ENCODE peak calls at places on chromosomes 3 and 15, in five cellular contexts. Q, V, P, H and I are unnamed samples.
A peak's percentile ranks its signal among the peaks of the same experiment; 100 is the strongest.

GRCh38 chr3:119346076-119346496 is 51.9 kb downstream of the ARHGAP31 start:
- DNase-seq in Q (no peak), V (no peak), P (no peak), H (no peak), I (no peak)

GRCh38 chr3:186788482-186789370 is 5.3 kb downstream of the EIF4A2 start:
- DNase-seq in Q (no peak), V (no peak), P (no peak), H (no peak), I (no peak)

GRCh38 chr3:47418167-47419082 is 37.6 kb downstream of the PTPN23 start:
- DNase-seq in Q (no peak), V (no peak), P (no peak), H (peak; percentile 29), I (no peak)

GRCh38 chr3:6779140-6779539 is 81.8 kb upstream of the GRM7 start:
- DNase-seq in Q (no peak), V (no peak), P (no peak), H (no peak), I (no peak)

GRCh38 chr3:78569820-78570219 is 1198.0 kb downstream of the ROBO1 start:
- DNase-seq in Q (no peak), V (no peak), P (no peak), H (no peak), I (no peak)

GRCh38 chr15:74793135-74794028 is 11.5 kb downstream of the CSK start:
- DNase-seq in Q (no peak), V (no peak), P (no peak), H (no peak), I (no peak)

GRCh38 chr15:79942656-79943481 is 28.1 kb downstream of the BCL2A1 start:
- DNase-seq in Q (no peak), V (no peak), P (no peak), H (no peak), I (no peak)

GRCh38 chr15:66196565-66196964 is 57.0 kb downstream of the MEGF11 start:
- DNase-seq in Q (no peak), V (no peak), P (no peak), H (no peak), I (no peak)

GRCh38 chr3:144457758-144458157 is 486.1 kb downstream of the DIPK2A start:
- DNase-seq in Q (no peak), V (no peak), P (no peak), H (no peak), I (no peak)

GRCh38 chr15:72009207-72009606 is 108.7 kb downstream of the MYO9A start:
- DNase-seq in Q (no peak), V (no peak), P (no peak), H (peak; percentile 36), I (no peak)

GRCh38 chr15:66860844-66861243 is 158.8 kb downstream of the SMAD6 start:
- DNase-seq in Q (no peak), V (no peak), P (peak; percentile 18), H (no peak), I (no peak)

GRCh38 chr15:73792429-73792828 is 39.3 kb upstream of the INSYN1 start:
- DNase-seq in Q (no peak), V (no peak), P (no peak), H (no peak), I (no peak)

GRCh38 chr15:86138798-86139197 is 59.1 kb downstream of the AGBL1 start:
- DNase-seq in Q (no peak), V (no peak), P (no peak), H (no peak), I (no peak)

GRCh38 chr3:49733551-49733950 is 9.8 kb upstream of the GMPPB start:
- DNase-seq in Q (no peak), V (no peak), P (no peak), H (no peak), I (no peak)

GRCh38 chr3:60081381-60082095 is 1031.7 kb upstream of the CFAP20DC start:
- DNase-seq in Q (no peak), V (no peak), P (no peak), H (no peak), I (no peak)
- H3K27ac ChIP-seq in Q (no peak overlapping the region), V (no peak overlapping the region), P (no peak overlapping the region), H (no peak overlapping the region), I (no peak overlapping the region)

DNA sequence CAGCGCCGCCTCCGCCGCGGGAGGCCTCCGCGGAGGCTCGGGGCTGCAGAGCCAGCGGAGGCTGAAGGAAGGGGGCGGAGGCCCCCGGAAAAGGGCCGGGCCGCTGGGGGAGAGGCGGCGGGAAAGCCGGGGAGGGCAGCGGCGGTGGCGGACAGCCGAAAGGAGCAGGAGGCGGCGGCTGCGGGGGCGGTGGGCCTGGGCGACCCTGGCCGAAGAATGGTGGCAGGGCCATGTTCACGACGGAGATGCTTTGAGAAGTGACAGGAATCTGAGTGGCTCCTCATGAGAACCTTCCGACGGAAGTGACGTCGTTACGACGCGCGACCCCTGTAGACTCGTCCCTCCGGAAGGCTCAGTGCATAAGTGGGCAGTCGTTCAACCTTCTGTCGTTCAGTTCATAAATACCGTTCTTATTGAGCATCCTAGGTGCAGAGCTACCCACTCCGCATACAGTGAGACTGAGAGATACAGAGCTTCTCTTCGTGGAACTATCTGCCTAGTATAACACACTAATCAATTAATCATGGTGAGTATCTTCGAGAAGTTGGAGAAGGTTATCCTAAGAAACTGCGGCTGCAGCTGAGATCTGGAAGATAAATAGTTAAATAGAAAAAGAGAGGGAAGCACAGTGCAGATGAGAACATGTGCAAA is at the start of gene PDCD7:
- DNase-seq in Q (peak; percentile 73), V (peak; percentile 88), P (peak; percentile 88), H (peak; percentile 80), I (peak; percentile 88)
- H3K27ac ChIP-seq in Q (peak within 1 kb of the TSS; percentile 86), V (peak within 1 kb of the TSS; percentile 91), P (peak within 1 kb of the TSS; percentile 54), H (peak within 1 kb of the TSS; percentile 74), I (peak within 1 kb of the TSS; percentile 38)

DNA sequence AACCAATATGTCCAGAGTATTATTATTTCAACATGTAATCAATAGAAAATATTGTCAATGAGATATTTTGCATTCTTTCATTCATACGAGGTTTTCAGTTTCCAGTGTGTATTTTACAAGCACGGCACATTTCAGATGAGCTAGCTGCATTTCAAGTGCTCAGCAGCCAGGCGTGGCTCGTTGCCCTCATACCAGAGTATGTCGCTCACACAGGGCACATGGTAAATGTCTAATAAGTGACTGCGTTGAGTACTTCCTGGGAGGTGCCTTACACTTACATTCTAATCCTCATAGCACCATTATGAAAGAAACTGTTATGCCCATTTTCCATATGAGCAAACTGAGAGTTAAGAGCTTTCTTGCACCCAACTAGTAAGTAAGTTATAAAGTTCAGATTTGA is 47.4 kb downstream of the TMEM266 start:
- DNase-seq in Q (no peak), V (no peak), P (no peak), H (no peak), I (no peak)
- H3K27ac ChIP-seq in Q (no peak overlapping the region), V (no peak overlapping the region), P (no peak overlapping the region), H (no peak overlapping the region), I (no peak overlapping the region)

DNA sequence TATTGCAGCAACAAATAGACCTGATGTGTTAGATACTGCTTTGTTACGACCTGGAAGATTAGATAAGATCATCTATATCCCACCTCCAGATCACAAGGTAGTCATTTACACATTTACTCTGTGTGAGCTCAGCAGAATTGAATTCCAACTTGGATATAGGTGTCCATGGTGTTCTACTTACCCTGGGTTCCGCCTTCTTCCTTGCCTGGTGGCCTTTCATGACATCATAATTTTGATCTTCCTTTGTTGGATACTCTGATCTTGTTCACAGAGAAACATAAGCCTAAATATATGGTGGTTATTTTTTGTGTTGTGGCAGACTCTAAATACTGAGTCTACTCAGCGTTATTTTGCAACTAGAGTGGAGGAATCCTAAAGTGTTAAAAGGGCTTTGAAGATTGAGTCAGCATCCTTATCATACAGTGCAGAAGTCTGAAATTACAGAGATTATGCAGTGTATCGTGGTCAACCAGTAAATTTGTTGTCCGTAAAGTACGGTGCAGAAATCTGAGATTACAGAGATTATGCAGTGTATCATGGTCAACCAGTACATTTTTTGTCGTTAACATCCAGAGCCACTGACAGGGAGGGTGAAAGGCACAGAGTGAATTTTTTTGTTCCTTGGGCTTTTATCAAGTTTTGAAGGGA is 39.1 kb upstream of the GATM start:
- DNase-seq in Q (no peak), V (no peak), P (no peak), H (no peak), I (no peak)
- H3K27ac ChIP-seq in Q (no peak overlapping the region), V (no peak overlapping the region), P (no peak overlapping the region), H (no peak overlapping the region), I (no peak overlapping the region)

DNA sequence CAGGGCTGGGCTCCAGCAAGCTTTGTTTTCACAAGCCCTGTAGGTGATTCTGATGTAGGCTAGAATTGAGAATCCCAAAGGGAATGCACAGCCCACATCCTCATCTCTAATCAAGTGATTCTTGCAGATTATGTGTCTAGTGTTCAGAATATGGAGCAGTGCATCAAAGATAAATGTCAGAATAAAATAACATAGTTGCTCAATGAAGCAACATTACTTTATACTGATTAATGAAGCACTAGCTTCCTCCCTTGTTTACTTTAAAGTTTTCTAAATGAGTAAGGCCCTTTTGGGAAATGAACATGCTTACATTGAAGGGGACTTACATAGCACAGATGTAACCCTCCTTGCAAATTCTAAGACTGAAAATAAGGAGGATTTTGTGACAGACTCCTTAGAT is 39.1 kb downstream of the NUP210 start:
- DNase-seq in Q (no peak), V (no peak), P (no peak), H (no peak), I (no peak)
- H3K27ac ChIP-seq in Q (no peak overlapping the region), V (no peak overlapping the region), P (no peak overlapping the region), H (no peak overlapping the region), I (no peak overlapping the region)

GRCh38 chr3:127002195-127003174 is 19.6 kb downstream of the PLXNA1 start:
- DNase-seq in Q (peak; percentile 74), V (peak; percentile 86), P (peak; percentile 93), H (peak; percentile 68), I (peak; percentile 33)

GRCh38 chr3:127000128-127000527 is 17.2 kb downstream of the PLXNA1 start:
- DNase-seq in Q (no peak), V (no peak), P (no peak), H (no peak), I (no peak)

GRCh38 chr3:127003175-127003555 is 20.2 kb downstream of the PLXNA1 start:
- DNase-seq in Q (no peak), V (no peak), P (no peak), H (no peak), I (no peak)

GRCh38 chr3:127000792-127001191 is 17.9 kb downstream of the PLXNA1 start:
- DNase-seq in Q (no peak), V (no peak), P (no peak), H (no peak), I (no peak)

GRCh38 chr3:127001486-127002194 is 18.7 kb downstream of the PLXNA1 start:
- DNase-seq in Q (no peak), V (no peak), P (no peak), H (no peak), I (no peak)
- H3K27ac ChIP-seq in Q (peak overlapping the region; percentile 70), V (peak overlapping the region; percentile 73), P (peak overlapping the region; percentile 79), H (peak overlapping the region; percentile 11), I (no peak overlapping the region)

DNA sequence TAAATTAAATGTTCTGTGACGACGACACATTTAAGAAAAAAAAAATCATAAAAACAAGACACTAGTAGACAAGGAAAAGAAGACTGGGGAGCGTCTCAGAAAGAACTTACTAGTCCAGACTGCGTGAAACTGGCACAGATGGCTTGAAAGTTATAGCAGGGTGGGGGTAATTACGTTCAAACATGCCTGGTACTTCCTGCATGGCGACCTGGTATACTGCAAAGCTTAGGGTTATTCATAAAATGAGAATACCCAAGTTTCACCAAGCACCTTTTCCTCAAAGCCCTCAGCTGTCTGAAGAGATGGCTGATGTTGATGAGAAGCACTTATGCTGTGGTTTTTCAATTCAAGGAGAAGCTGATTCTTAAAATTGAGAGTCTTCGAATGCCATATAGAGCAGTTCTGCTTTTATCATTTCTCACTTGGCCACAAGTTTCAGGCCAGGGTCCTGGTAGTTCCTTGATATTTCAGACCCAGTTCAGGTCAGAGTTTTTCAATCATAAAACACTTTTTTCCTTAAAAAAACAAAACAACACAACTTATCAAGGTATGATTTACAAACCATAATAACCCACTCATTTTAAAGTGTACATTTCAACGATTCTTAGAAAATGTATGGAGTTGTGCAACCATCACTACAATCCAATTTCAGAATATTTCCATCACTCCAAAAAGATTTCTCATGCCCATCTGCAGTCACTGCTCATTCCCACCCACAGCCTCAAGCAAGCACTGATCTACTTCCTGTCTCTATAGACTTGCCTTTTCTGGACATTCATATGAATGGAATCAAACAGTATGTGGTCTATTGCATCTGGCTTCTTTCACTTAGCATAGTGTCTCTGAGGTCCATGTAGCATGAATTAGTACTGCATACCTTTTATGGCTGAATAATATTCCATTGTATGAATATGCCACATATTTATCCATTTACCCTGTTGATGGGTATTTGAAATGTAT is 24.6 kb downstream of the PCOLCE2 start:
- DNase-seq in Q (no peak), V (no peak), P (no peak), H (no peak), I (no peak)
- H3K27ac ChIP-seq in Q (no peak overlapping the region), V (no peak overlapping the region), P (no peak overlapping the region), H (no peak overlapping the region), I (no peak overlapping the region)